ENCODE peak calls at places on chromosomes 4 and X, in seven cellular contexts. One of them, this sample, is unnamed. For H3K36me3, the result is how much of the 10 kb centered on the place peaks cover.

GRCh38 chr4:108483077-108483476 is 137.3 kb upstream of the RPL34 start:
- DNase-seq in endothelial cell of umbilical vein: no peak
- DNase-seq in stomach: no peak
- DNase-seq in breast epithelium: no peak
- DNase-seq in spleen: no peak
- DNase-seq in GM23338: no peak
- DNase-seq in transverse colon: no peak
- DNase-seq in this sample: no peak

GRCh38 chrX:44874481-44875184 is 1.6 kb downstream of the KDM6A start:
- DNase-seq in endothelial cell of umbilical vein: peak
- DNase-seq in stomach: peak
- DNase-seq in breast epithelium: no peak
- DNase-seq in spleen: no peak
- DNase-seq in GM23338: peak
- DNase-seq in transverse colon: peak
- DNase-seq in this sample: no peak

GRCh38 chrX:68681443-68681941 is 34.0 kb downstream of the STARD8 start:
- DNase-seq in endothelial cell of umbilical vein: no peak
- DNase-seq in stomach: no peak
- DNase-seq in breast epithelium: no peak
- DNase-seq in spleen: no peak
- DNase-seq in GM23338: no peak
- DNase-seq in transverse colon: no peak
- DNase-seq in this sample: no peak

GRCh38 chr4:181646864-181647263 is 596.3 kb upstream of the TENM3 start:
- DNase-seq in endothelial cell of umbilical vein: no peak
- DNase-seq in stomach: no peak
- DNase-seq in breast epithelium: no peak
- DNase-seq in spleen: no peak
- DNase-seq in GM23338: no peak
- DNase-seq in transverse colon: no peak
- DNase-seq in this sample: no peak

GRCh38 chrX:13007519-13008188 is 32.7 kb downstream of the TMSB4X start:
- DNase-seq in endothelial cell of umbilical vein: peak
- DNase-seq in stomach: no peak
- DNase-seq in breast epithelium: no peak
- DNase-seq in spleen: no peak
- DNase-seq in GM23338: no peak
- DNase-seq in transverse colon: no peak
- DNase-seq in this sample: no peak

GRCh38 chr4:112214397-112215264 is 17.0 kb upstream of the AP1AR start:
- DNase-seq in endothelial cell of umbilical vein: peak
- DNase-seq in stomach: no peak
- DNase-seq in breast epithelium: no peak
- DNase-seq in spleen: no peak
- DNase-seq in GM23338: peak
- DNase-seq in transverse colon: no peak
- DNase-seq in this sample: no peak

GRCh38 chr4:144611850-144612249 is 34.1 kb upstream of the HHIP start:
- DNase-seq in endothelial cell of umbilical vein: peak
- DNase-seq in stomach: no peak
- DNase-seq in breast epithelium: no peak
- DNase-seq in spleen: no peak
- DNase-seq in GM23338: peak
- DNase-seq in transverse colon: peak
- DNase-seq in this sample: no peak

GRCh38 chrX:38055170-38055847 is 49.0 kb downstream of the SYTL5 start:
- DNase-seq in endothelial cell of umbilical vein: peak
- DNase-seq in stomach: no peak
- DNase-seq in breast epithelium: no peak
- DNase-seq in spleen: no peak
- DNase-seq in GM23338: no peak
- DNase-seq in transverse colon: no peak
- DNase-seq in this sample: no peak

GRCh38 chr4:91502365-91502764 is 801.4 kb upstream of the GRID2 start:
- DNase-seq in endothelial cell of umbilical vein: peak
- DNase-seq in stomach: no peak
- DNase-seq in breast epithelium: no peak
- DNase-seq in spleen: no peak
- DNase-seq in GM23338: peak
- DNase-seq in transverse colon: no peak
- DNase-seq in this sample: no peak

GRCh38 chrX:105744946-105745345 is 77.4 kb upstream of the NRK start:
- DNase-seq in endothelial cell of umbilical vein: no peak
- DNase-seq in stomach: no peak
- DNase-seq in breast epithelium: no peak
- DNase-seq in spleen: no peak
- DNase-seq in GM23338: no peak
- DNase-seq in transverse colon: no peak
- DNase-seq in this sample: no peak

GRCh38 chrX:13208281-13208935 is 111.4 kb downstream of the ATXN3L start:
- DNase-seq in endothelial cell of umbilical vein: no peak
- DNase-seq in stomach: no peak
- DNase-seq in breast epithelium: no peak
- DNase-seq in spleen: no peak
- DNase-seq in GM23338: no peak
- DNase-seq in transverse colon: no peak
- DNase-seq in this sample: no peak

GRCh38 chr4:128338634-128339355 is 51.2 kb upstream of the PGRMC2 start:
- DNase-seq in endothelial cell of umbilical vein: peak
- DNase-seq in stomach: no peak
- DNase-seq in breast epithelium: no peak
- DNase-seq in spleen: no peak
- DNase-seq in GM23338: no peak
- DNase-seq in transverse colon: no peak
- DNase-seq in this sample: no peak

GRCh38 chr4:55932489-55932888 is 16.3 kb upstream of the CEP135 start:
- DNase-seq in endothelial cell of umbilical vein: no peak
- DNase-seq in stomach: no peak
- DNase-seq in breast epithelium: no peak
- DNase-seq in spleen: no peak
- DNase-seq in GM23338: no peak
- DNase-seq in transverse colon: no peak
- DNase-seq in this sample: no peak

GRCh38 chr4:7191546-7192251 is 639 bp upstream of the SORCS2 start:
- DNase-seq in endothelial cell of umbilical vein: no peak
- DNase-seq in stomach: no peak
- DNase-seq in breast epithelium: peak
- DNase-seq in spleen: peak
- DNase-seq in GM23338: no peak
- DNase-seq in transverse colon: no peak
- DNase-seq in this sample: peak

GRCh38 chrX:23952984-23953907 is 45.4 kb downstream of the CXorf58 start:
- DNase-seq in endothelial cell of umbilical vein: peak
- DNase-seq in stomach: no peak
- DNase-seq in breast epithelium: no peak
- DNase-seq in spleen: no peak
- DNase-seq in GM23338: peak
- DNase-seq in transverse colon: no peak
- DNase-seq in this sample: no peak

GRCh38 chrX:19924285-19924684 is 36.9 kb upstream of the SH3KBP1 start:
- DNase-seq in endothelial cell of umbilical vein: no peak
- DNase-seq in stomach: no peak
- DNase-seq in breast epithelium: no peak
- DNase-seq in spleen: no peak
- DNase-seq in GM23338: no peak
- DNase-seq in transverse colon: no peak
- DNase-seq in this sample: no peak

GRCh38 chr4:121736735-121737351 is 28.1 kb downstream of the SMIM43 start:
- DNase-seq in endothelial cell of umbilical vein: peak
- DNase-seq in stomach: no peak
- DNase-seq in breast epithelium: no peak
- DNase-seq in spleen: no peak
- DNase-seq in GM23338: peak
- DNase-seq in transverse colon: no peak
- DNase-seq in this sample: no peak

GRCh38 chr4:7052923-7053715 is 9.9 kb downstream of the TADA2B start:
- DNase-seq in endothelial cell of umbilical vein: no peak
- DNase-seq in stomach: peak
- DNase-seq in breast epithelium: no peak
- DNase-seq in spleen: peak
- DNase-seq in GM23338: no peak
- DNase-seq in transverse colon: no peak
- DNase-seq in this sample: peak

GRCh38 chr4:93317571-93317970 is 511.0 kb upstream of the ATOH1 start:
- DNase-seq in endothelial cell of umbilical vein: peak
- DNase-seq in stomach: no peak
- DNase-seq in breast epithelium: no peak
- DNase-seq in spleen: no peak
- DNase-seq in GM23338: no peak
- DNase-seq in transverse colon: no peak
- DNase-seq in this sample: no peak

GRCh38 chr4:54067163-54067562 is 2.8 kb upstream of the CHIC2 start:
- DNase-seq in endothelial cell of umbilical vein: peak
- DNase-seq in stomach: peak
- DNase-seq in breast epithelium: no peak
- DNase-seq in spleen: no peak
- DNase-seq in GM23338: no peak
- DNase-seq in transverse colon: peak
- DNase-seq in this sample: no peak

GRCh38 chr4:8688908-8689445 is 96.4 kb downstream of the CPZ start:
- DNase-seq in endothelial cell of umbilical vein: no peak
- DNase-seq in stomach: no peak
- DNase-seq in breast epithelium: peak
- DNase-seq in spleen: peak
- DNase-seq in GM23338: no peak
- DNase-seq in transverse colon: no peak
- DNase-seq in this sample: peak
- H3K4me3 ChIP-seq in endothelial cell of umbilical vein: no peak
- H3K4me3 ChIP-seq in stomach: no peak
- H3K4me3 ChIP-seq in breast epithelium: no peak
- H3K4me3 ChIP-seq in spleen: no peak
- H3K4me3 ChIP-seq in GM23338: no peak
- H3K4me3 ChIP-seq in transverse colon: no peak
- H3K4me3 ChIP-seq in this sample: no peak

GRCh38 chr4:168667397-168667796 is 170.5 kb downstream of the PALLD start:
- DNase-seq in endothelial cell of umbilical vein: peak
- DNase-seq in stomach: no peak
- DNase-seq in breast epithelium: no peak
- DNase-seq in spleen: no peak
- DNase-seq in GM23338: no peak
- DNase-seq in transverse colon: no peak
- DNase-seq in this sample: no peak

GRCh38 chr4:168664242-168664897 is 167.5 kb downstream of the PALLD start:
- DNase-seq in endothelial cell of umbilical vein: no peak
- DNase-seq in stomach: no peak
- DNase-seq in breast epithelium: no peak
- DNase-seq in spleen: no peak
- DNase-seq in GM23338: no peak
- DNase-seq in transverse colon: no peak
- DNase-seq in this sample: no peak

GRCh38 chr4:168667936-168668335 is 171.1 kb downstream of the PALLD start:
- DNase-seq in endothelial cell of umbilical vein: peak
- DNase-seq in stomach: no peak
- DNase-seq in breast epithelium: no peak
- DNase-seq in spleen: no peak
- DNase-seq in GM23338: no peak
- DNase-seq in transverse colon: no peak
- DNase-seq in this sample: no peak

GRCh38 chr4:168662297-168662985 is 165.6 kb downstream of the PALLD start:
- DNase-seq in endothelial cell of umbilical vein: no peak
- DNase-seq in stomach: no peak
- DNase-seq in breast epithelium: no peak
- DNase-seq in spleen: no peak
- DNase-seq in GM23338: no peak
- DNase-seq in transverse colon: no peak
- DNase-seq in this sample: no peak

DNA sequence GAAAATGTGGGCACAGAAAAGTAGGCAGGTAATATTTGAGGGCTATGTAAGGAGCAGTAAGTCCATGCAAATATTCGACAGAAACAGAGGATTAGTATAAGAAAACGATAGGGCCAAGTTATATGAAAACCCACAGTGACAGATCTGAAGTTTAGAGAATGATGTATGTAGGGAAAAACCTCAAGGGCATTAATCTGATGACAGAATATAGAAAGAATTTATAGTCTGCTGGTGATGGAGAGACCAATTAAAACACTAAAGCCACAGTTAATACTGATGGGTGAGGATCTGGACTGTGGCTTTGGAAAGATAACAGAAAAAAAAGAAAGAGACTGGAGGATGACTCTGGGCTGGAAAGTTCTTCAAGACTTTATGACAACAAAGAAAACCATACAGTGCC is 169.7 kb downstream of the PALLD start:
- DNase-seq in endothelial cell of umbilical vein: no peak
- DNase-seq in stomach: no peak
- DNase-seq in breast epithelium: no peak
- DNase-seq in spleen: no peak
- DNase-seq in GM23338: no peak
- DNase-seq in transverse colon: no peak
- DNase-seq in this sample: no peak
- TF ChIP-seq POLR2AphosphoS5 in endothelial cell of umbilical vein: no peak
- TF ChIP-seq POLR2AphosphoS5 in stomach: no peak
- TF ChIP-seq POLR2AphosphoS5 in breast epithelium: no peak
- TF ChIP-seq POLR2AphosphoS5 in spleen: no peak
- TF ChIP-seq POLR2AphosphoS5 in GM23338: no peak
- TF ChIP-seq POLR2AphosphoS5 in transverse colon: no peak
- TF ChIP-seq POLR2AphosphoS5 in this sample: no peak

GRCh38 chrX:5390376-5390775 is 838.3 kb downstream of the NLGN4X start:
- DNase-seq in endothelial cell of umbilical vein: no peak
- DNase-seq in stomach: no peak
- DNase-seq in breast epithelium: no peak
- DNase-seq in spleen: no peak
- DNase-seq in GM23338: no peak
- DNase-seq in transverse colon: no peak
- DNase-seq in this sample: no peak
- H3K36me3 ChIP-seq in endothelial cell of umbilical vein: under half
- H3K36me3 ChIP-seq in stomach: under half
- H3K36me3 ChIP-seq in breast epithelium: under half
- H3K36me3 ChIP-seq in spleen: under half
- H3K36me3 ChIP-seq in GM23338: under half
- H3K36me3 ChIP-seq in transverse colon: under half
- H3K36me3 ChIP-seq in this sample: under half

DNA sequence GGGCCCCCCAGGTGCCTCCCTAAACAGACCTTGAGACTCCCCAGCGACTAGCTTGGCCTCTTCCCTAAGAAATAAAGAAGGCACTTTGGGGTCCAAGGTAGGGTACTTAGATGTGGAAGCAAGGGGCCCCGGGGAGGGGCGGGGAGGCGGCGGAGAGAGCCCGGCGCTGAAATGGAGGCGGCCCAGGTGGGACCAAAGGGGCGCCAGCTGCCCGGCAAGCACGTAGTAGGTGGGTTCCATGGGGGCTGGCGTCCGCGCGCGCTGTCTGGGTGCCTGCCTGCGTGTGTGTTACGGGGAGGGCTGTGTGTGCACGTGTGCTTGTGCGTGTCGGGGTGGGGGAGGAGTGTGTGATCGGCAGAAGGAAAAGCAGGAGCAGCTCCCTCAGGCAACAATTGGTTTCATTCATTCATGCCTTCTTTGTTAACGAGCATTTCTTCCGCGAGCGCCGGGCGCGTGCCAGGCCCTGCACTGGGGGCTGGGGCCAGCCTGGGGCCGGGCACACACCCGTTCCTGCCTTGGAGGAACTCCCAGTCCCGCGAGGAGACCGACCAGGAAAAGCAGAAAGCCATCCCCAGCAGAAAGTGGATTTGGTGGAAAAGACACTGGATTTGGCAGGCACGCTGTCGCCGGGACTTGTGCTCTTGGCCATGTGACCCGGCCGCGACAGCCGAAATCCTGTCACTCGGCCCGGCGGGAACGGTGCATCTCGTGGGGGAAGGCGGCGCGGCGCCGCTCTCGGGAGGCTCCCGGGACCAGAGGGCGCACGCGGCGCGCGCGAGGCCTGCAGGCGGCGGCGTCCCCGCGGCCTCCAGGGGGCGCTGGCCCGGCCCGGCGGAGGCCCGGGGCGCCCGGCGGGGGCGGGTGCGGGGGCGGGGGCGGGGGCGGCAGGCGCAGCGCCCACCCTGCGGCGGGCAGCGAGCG is 3.3 kb upstream of the DUSP9 start:
- DNase-seq in endothelial cell of umbilical vein: no peak
- DNase-seq in stomach: no peak
- DNase-seq in breast epithelium: no peak
- DNase-seq in spleen: peak
- DNase-seq in GM23338: peak
- DNase-seq in transverse colon: no peak
- DNase-seq in this sample: no peak
- H3K4me3 ChIP-seq in endothelial cell of umbilical vein: no peak
- H3K4me3 ChIP-seq in stomach: peak
- H3K4me3 ChIP-seq in breast epithelium: peak
- H3K4me3 ChIP-seq in spleen: no peak
- H3K4me3 ChIP-seq in GM23338: peak
- H3K4me3 ChIP-seq in transverse colon: no peak
- H3K4me3 ChIP-seq in this sample: peak

This sample was measured in suprapubic skin.